ENCODE peak calls at places on chromosomes 4 and X, in five cellular contexts. E, N, C, X and R are unnamed samples.

GRCh38 chr4:8846046-8846720 is 25.5 kb downstream of the HMX1 start:
- DNase-seq in C (no peak), X (no peak), N (no peak), E (no peak), R (no peak)

GRCh38 chrX:1300449-1300848 is 31.8 kb downstream of the CSF2RA start:
- DNase-seq in X (no peak), C (no peak), E (no peak), N (no peak), R (no peak)

GRCh38 chrX:74449937-74450330 is 28.6 kb downstream of the SLC16A2 start:
- DNase-seq in X (no peak), C (no peak), E (no peak), N (peak), R (no peak)

GRCh38 chr4:123297836-123298235 is 98.8 kb upstream of the SPRY1 start:
- DNase-seq in C (no peak), E (no peak), N (no peak), X (no peak), R (no peak)

GRCh38 chrX:40773809-40774208 is 38.5 kb upstream of the MED14 start:
- DNase-seq in N (peak), E (no peak), X (no peak), C (no peak), R (no peak)

GRCh38 chr4:153223935-153224334 is 19.7 kb downstream of the TRIM2 start:
- DNase-seq in N (peak), C (no peak), X (no peak), E (no peak), R (no peak)

GRCh38 chr4:123505457-123506310 is 109.1 kb downstream of the SPRY1 start:
- DNase-seq in C (peak), E (peak), X (no peak), N (peak), R (peak)

GRCh38 chr4:80125252-80126177 is 52.5 kb upstream of the ANTXR2 start:
- DNase-seq in C (peak), N (peak), E (no peak), X (no peak), R (no peak)

GRCh38 chr4:121656269-121656641 is 40.5 kb downstream of the ANXA5 start:
- DNase-seq in E (no peak), N (peak), C (peak), X (no peak), R (peak)

GRCh38 chr4:169314906-169315305 is 44.1 kb upstream of the SH3RF1 start:
- DNase-seq in X (peak), C (no peak), N (peak), E (peak), R (no peak)

GRCh38 chrX:147485207-147485606 is 426.5 kb upstream of the FMR1 start:
- DNase-seq in N (no peak), C (no peak), E (no peak), X (no peak), R (no peak)

GRCh38 chrX:19372170-19373033 is 28.7 kb downstream of the PDHA1 start:
- DNase-seq in N (peak), E (peak), X (peak), C (peak), R (peak)

GRCh38 chr4:26459756-26460530 is 30.3 kb downstream of the CCKAR start:
- DNase-seq in X (no peak), N (no peak), E (no peak), C (no peak), R (no peak)

GRCh38 chr4:154421618-154422017 is 70.0 kb downstream of the DCHS2 start:
- DNase-seq in C (no peak), X (no peak), N (no peak), E (no peak), R (no peak)

GRCh38 chrX:103063191-103063845 is 653 bp downstream of the BEX1 start:
- DNase-seq in X (no peak), E (no peak), N (peak), C (peak), R (peak)

GRCh38 chr4:173516621-173517612 is 13.1 kb downstream of the HAND2 start:
- DNase-seq in C (no peak), E (no peak), N (peak), X (no peak), R (peak)

GRCh38 chr4:173056271-173056670 is 112.3 kb upstream of the GALNT7 start:
- DNase-seq in N (no peak), C (no peak), X (no peak), E (no peak), R (no peak)

GRCh38 chr4:38449506-38450174 is 214.4 kb upstream of the KLF3 start:
- DNase-seq in X (no peak), N (no peak), C (no peak), E (no peak), R (no peak)

GRCh38 chr4:134544303-134544761 is 342.7 kb upstream of the PABPC4L start:
- DNase-seq in N (peak), E (no peak), C (no peak), X (no peak), R (no peak)

GRCh38 chrX:143017272-143017671 is 8.5 kb upstream of the SPANXN4 start:
- DNase-seq in C (no peak), X (no peak), N (no peak), E (no peak), R (no peak)

GRCh38 chr4:1166509-1167243 is 5.7 kb downstream of the SPON2 start:
- DNase-seq in X (no peak), E (no peak), N (no peak), C (no peak), R (no peak)

GRCh38 chr4:141119071-141119470 is 14.2 kb downstream of the RNF150 start:
- DNase-seq in N (no peak), X (no peak), C (no peak), E (no peak), R (no peak)

GRCh38 chrX:153960786-153961185 is 10.8 kb downstream of the HCFC1 start:
- DNase-seq in E (no peak), C (no peak), N (no peak), X (no peak), R (no peak)

GRCh38 chrX:373641-374471 is 12.9 kb downstream of the PPP2R3B start:
- DNase-seq in X (peak), N (peak), E (peak), C (peak), R (peak)

GRCh38 chr4:153634737-153635353 is 49.2 kb upstream of the TLR2 start:
- DNase-seq in E (no peak), N (peak), C (no peak), X (peak), R (no peak)

GRCh38 chr4:156475322-156475721 is 496.3 kb downstream of the PDGFC start:
- DNase-seq in C (peak), N (peak), E (no peak), X (no peak), R (no peak)

GRCh38 chr4:60201052-60201673 is 999.0 kb upstream of the ADGRL3 start:
- DNase-seq in X (no peak), N (peak), E (peak), C (peak), R (peak)

GRCh38 chr4:13347517-13348125 is 136.5 kb downstream of the RAB28 start:
- DNase-seq in E (no peak), X (no peak), C (no peak), N (no peak), R (no peak)

GRCh38 chr4:85591361-85592098 is 116.6 kb downstream of the ARHGAP24 start:
- DNase-seq in E (no peak), X (no peak), N (no peak), C (no peak), R (no peak)

GRCh38 chr4:180152831-180153230 is 2090.4 kb upstream of the TENM3 start:
- DNase-seq in E (no peak), N (no peak), C (no peak), X (no peak), R (no peak)

GRCh38 chr4:48271048-48271452 is 1.4 kb upstream of the TEC start:
- DNase-seq in C (no peak), X (no peak), N (no peak), E (no peak), R (no peak)

DNA sequence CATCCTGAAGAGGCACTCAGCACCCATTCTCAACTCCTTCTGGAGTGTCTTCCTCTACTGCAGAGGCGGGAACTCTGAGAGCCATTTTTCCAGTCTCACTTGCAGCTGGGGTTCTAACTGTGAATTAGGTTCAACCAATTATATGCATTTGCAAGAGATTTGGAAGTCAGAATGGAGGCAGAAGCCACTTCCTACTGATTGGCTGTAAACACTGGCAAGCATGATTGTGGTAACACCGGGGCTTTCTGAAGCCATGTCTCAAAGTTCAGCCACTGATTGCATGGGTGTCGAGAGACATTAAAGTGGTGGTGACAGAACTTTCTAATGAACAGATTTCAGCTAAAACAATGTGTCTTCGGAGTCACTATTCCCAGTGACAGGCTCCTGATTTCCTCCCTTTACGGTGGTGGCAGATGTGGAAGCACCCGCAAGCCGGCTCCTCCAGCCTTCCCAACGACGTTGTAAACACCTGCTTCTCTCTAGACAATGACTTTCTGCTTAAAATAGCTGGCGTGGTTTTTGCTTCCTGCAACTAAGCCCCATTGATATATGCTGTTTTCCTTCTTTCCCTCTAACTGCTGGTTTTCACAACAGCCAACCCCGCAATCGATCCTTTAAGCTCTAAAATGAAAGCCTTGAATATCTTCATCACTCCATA is 92.0 kb downstream of the IRF2 start:
- DNase-seq in N (no peak), E (no peak), X (no peak), C (no peak), R (no peak)
- TF ChIP-seq CTCF in N (no peak), E (no peak), X (no peak), C (no peak), R (no peak)

GRCh38 chr4:88573286-88573994 is 18.8 kb upstream of the HERC3 start:
- DNase-seq in X (no peak), N (no peak), C (no peak), E (no peak), R (no peak)

GRCh38 chr4:88575222-88575621 is 17.1 kb upstream of the HERC3 start:
- DNase-seq in X (no peak), E (no peak), N (no peak), C (no peak), R (no peak)

GRCh38 chr4:88569944-88570455 is 22.3 kb upstream of the HERC3 start:
- DNase-seq in E (no peak), C (no peak), N (no peak), X (no peak), R (no peak)

DNA sequence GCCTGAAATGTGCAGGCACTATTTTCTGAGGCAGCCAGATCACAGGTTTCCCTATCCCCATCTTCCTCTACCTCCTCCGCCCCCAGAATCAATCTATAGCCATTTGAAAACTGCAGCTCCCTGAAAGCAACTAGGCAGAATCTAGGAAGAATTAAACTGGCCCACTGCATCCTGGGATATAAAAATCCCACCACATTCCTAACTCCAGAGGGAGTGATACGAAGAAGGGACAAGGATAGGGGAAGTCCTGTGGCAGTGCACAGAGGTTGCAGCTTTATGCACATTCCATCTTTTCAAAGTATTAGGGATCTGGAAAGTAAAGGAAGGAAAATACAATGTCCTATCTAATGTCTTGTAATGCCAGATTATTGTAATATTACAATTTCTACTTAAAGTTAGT is 18.3 kb upstream of the HERC3 start:
- DNase-seq in X (no peak), N (peak), C (peak), E (no peak), R (no peak)
- TF ChIP-seq CTCF in X (peak), N (peak), C (no peak), E (peak), R (peak)

GRCh38 chr4:177441061-177441802 is 1.0 kb downstream of the AGA start:
- DNase-seq in X (peak), C (no peak), N (peak), E (no peak), R (no peak)
- TF ChIP-seq CTCF in X (no peak), C (no peak), N (no peak), E (no peak), R (no peak)

DNA sequence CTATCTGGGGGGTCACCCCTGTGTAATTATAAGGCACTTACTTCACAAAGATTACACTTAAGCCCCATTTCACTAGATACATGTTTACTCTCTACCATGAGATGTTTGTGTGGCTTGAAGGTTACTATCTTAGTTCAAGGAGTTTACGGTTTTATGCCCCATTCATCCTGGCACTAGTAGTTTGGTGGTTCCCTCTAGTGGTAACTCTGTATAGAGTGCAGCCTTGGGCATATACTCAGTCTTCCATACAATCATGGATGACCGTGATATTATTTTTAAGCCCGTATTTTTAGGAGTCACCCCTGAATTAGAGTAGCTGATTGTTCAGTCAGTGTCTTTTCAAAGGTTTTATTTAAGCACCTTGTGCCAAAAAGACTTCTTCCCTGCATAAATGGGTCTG is 109.9 kb upstream of the FAM47C start:
- DNase-seq in C (no peak), N (peak), X (no peak), E (no peak), R (no peak)
- TF ChIP-seq CTCF in C (peak), N (peak), X (peak), E (no peak), R (peak)

GRCh38 chr4:54961357-54961975 is 163.9 kb downstream of the KDR start:
- DNase-seq in E (no peak), N (peak), X (peak), C (peak), R (no peak)
- TF ChIP-seq CTCF in E (peak), N (peak), X (peak), C (peak), R (peak)

GRCh38 chrX:31225819-31226218 is 154.0 kb upstream of the FTHL17 start:
- DNase-seq in N (no peak), E (no peak), C (no peak), X (no peak), R (no peak)

GRCh38 chrX:31228909-31229308 is 157.1 kb upstream of the FTHL17 start:
- DNase-seq in E (no peak), X (no peak), C (no peak), N (no peak), R (no peak)

GRCh38 chrX:31224321-31225012 is 152.6 kb upstream of the FTHL17 start:
- DNase-seq in N (no peak), C (no peak), E (no peak), X (no peak), R (no peak)

GRCh38 chrX:31228415-31228832 is 156.6 kb upstream of the FTHL17 start:
- DNase-seq in C (no peak), N (peak), X (no peak), E (no peak), R (no peak)

DNA sequence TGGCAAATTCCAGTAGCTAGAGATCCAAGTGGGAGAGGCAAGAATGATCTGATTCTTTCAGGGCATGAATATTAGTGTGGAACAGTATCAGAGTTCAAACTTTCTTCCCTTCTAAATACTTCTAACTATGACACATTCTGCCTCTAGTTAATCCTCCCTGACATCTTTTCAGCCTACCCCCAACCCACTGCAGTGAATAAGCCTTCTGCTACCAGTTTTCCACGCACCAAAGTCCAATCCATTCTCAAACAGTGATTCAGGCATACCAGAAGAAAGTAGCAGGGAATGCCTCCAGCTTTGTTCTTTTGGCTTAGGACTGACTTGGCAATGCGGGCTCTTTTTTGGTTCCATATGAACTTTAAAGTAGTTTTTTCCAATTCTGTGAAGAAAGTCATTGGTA is 155.4 kb upstream of the FTHL17 start:
- DNase-seq in C (no peak), X (no peak), E (no peak), N (peak), R (no peak)
- TF ChIP-seq CTCF in C (no peak), X (no peak), E (no peak), N (no peak), R (no peak)

GRCh38 chr4:182839256-182839655 is 77.9 kb downstream of the DCTD start:
- DNase-seq in C (no peak), X (no peak), E (no peak), N (no peak), R (no peak)
- TF ChIP-seq CTCF in C (no peak), X (no peak), E (no peak), N (no peak), R (no peak)